ENCODE peak calls at places on chromosomes 7 and 10, in seven cellular contexts. S, E, T, X, V, Q and L are unnamed samples.

GRCh38 chr10:1607466-1607865 is 129.9 kb downstream of the ADARB2 start:
- DNase-seq in S (no peak), E (no peak), T (no peak), X (no peak), V (no peak), Q (no peak), L (no peak)

GRCh38 chr10:97057836-97058235 is 127.9 kb downstream of the SLIT1 start:
- DNase-seq in S (no peak), E (no peak), T (no peak), X (no peak), V (no peak), Q (no peak), L (no peak)

GRCh38 chr7:12493407-12493806 is 77.1 kb upstream of the SCIN start:
- DNase-seq in S (no peak), E (no peak), T (no peak), X (no peak), V (no peak), Q (peak; percentile 23), L (no peak)

GRCh38 chr7:22860784-22861482 is 38.3 kb upstream of the TOMM7 start:
- DNase-seq in S (no peak), E (peak; percentile 13), T (no peak), X (no peak), V (peak; percentile 42), Q (peak; percentile 63), L (no peak)

GRCh38 chr7:143240323-143241168 is 18.7 kb downstream of the TAS2R40 start:
- DNase-seq in S (no peak), E (peak; percentile 59), T (peak; percentile 58), X (no peak), V (peak; percentile 68), Q (peak; percentile 85), L (peak; percentile 13)

GRCh38 chr10:132382231-132382922 is 14.6 kb upstream of the PWWP2B start:
- DNase-seq in S (no peak), E (no peak), T (no peak), X (no peak), V (no peak), Q (no peak), L (no peak)

GRCh38 chr7:100765250-100765649 is 31.9 kb downstream of the ZAN start:
- DNase-seq in S (no peak), E (no peak), T (no peak), X (no peak), V (no peak), Q (peak; percentile 17), L (no peak)

GRCh38 chr7:47236480-47237208 is 345.3 kb downstream of the TNS3 start:
- DNase-seq in S (no peak), E (no peak), T (no peak), X (no peak), V (no peak), Q (no peak), L (no peak)

GRCh38 chr7:43077732-43078391 is 34.6 kb upstream of the HECW1 start:
- DNase-seq in S (no peak), E (peak; percentile 6), T (no peak), X (no peak), V (peak; percentile 14), Q (peak; percentile 56), L (no peak)

GRCh38 chr10:121500591-121501341 is 97.5 kb downstream of the FGFR2 start:
- DNase-seq in S (no peak), E (no peak), T (no peak), X (no peak), V (no peak), Q (no peak), L (no peak)

GRCh38 chr10:637221-637620 is 52.2 kb downstream of the DIP2C start:
- DNase-seq in S (no peak), E (no peak), T (no peak), X (no peak), V (no peak), Q (no peak), L (no peak)

GRCh38 chr7:29343379-29343778 is 148.8 kb downstream of the CHN2 start:
- DNase-seq in S (no peak), E (no peak), T (no peak), X (no peak), V (no peak), Q (no peak), L (no peak)

GRCh38 chr7:151624246-151624928 is 104.7 kb upstream of the RHEB start:
- DNase-seq in S (no peak), E (no peak), T (no peak), X (no peak), V (no peak), Q (no peak), L (no peak)

GRCh38 chr7:47266799-47267198 is 315.1 kb downstream of the TNS3 start:
- DNase-seq in S (no peak), E (peak; percentile 71), T (no peak), X (no peak), V (no peak), Q (peak; percentile 14), L (no peak)

GRCh38 chr10:120979435-120980315 is 128.5 kb downstream of the WDR11 start:
- DNase-seq in S (no peak), E (peak; percentile 16), T (peak; percentile 74), X (no peak), V (peak; percentile 84), Q (no peak), L (no peak)

GRCh38 chr10:70368774-70369482 is 13.5 kb downstream of the LRRC20 start:
- DNase-seq in S (no peak), E (peak; percentile 60), T (no peak), X (no peak), V (no peak), Q (peak; percentile 32), L (no peak)

GRCh38 chr7:3010161-3010560 is 33.5 kb downstream of the CARD11 start:
- DNase-seq in S (no peak), E (no peak), T (no peak), X (no peak), V (no peak), Q (no peak), L (no peak)

GRCh38 chr7:3009086-3009485 is 34.6 kb downstream of the CARD11 start:
- DNase-seq in S (no peak), E (no peak), T (no peak), X (no peak), V (no peak), Q (no peak), L (no peak)

GRCh38 chr7:3011211-3011852 is 32.3 kb downstream of the CARD11 start:
- DNase-seq in S (no peak), E (no peak), T (no peak), X (no peak), V (no peak), Q (no peak), L (no peak)

GRCh38 chr7:3007696-3008095 is 36.0 kb downstream of the CARD11 start:
- DNase-seq in S (no peak), E (no peak), T (no peak), X (no peak), V (no peak), Q (no peak), L (no peak)

GRCh38 chr7:3008386-3008785 is 35.3 kb downstream of the CARD11 start:
- DNase-seq in S (no peak), E (no peak), T (no peak), X (no peak), V (no peak), Q (no peak), L (no peak)
- TF ChIP-seq POLR2AphosphoS5 in S (no peak), E (no peak), T (no peak), X (no peak), V (no peak), Q (no peak), L (no peak)

GRCh38 chr10:62171791-62172190 is 96.9 kb downstream of the RTKN2 start:
- DNase-seq in S (no peak), E (no peak), T (no peak), X (no peak), V (no peak), Q (no peak), L (no peak)
- TF ChIP-seq TAF1 in S (no peak), E (no peak), T (no peak), X (no peak), V (no peak), Q (no peak), L (no peak)

DNA sequence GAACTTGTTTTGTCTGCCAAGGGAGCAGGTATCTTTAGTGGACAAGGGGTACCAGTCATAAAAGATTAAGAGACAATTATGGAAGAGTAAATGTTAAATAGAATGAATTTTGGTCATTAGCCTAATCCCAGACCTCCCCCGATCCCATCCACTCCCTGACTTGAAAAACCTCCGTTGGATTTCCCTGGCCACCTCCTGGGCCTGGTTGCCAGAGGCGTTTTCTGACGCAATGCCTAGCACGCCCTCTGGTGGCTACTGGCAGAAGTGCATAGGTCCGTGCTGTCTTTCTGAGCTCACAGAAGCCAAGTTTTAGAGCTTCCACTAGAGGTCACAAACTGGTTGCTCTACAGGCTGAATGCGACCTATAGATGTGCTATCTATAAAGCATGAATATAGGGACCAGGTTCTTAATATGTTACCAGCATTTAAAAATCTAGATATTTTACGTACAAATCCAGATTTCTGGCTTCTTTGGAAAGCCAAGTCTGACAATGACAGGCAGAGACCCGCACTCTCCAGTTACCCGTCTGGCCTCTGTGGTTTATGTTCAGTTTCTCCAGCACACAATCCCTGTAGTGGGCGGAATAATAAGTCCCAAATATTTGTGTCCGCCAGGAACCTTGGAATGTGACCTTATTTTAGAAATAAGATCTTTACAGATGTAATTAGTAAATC is 39.8 kb downstream of the SPOCK2 start:
- DNase-seq in S (peak; percentile 78), E (peak; percentile 89), T (peak; percentile 97), X (peak; percentile 81), V (peak; percentile 88), Q (peak; percentile 92), L (peak; percentile 70)
- TF ChIP-seq POLR2AphosphoS5 in S (no peak), E (no peak), T (no peak), X (no peak), V (no peak), Q (no peak), L (no peak)

GRCh38 chr7:129886818-129887186 is 66.0 kb downstream of the UBE2H start:
- DNase-seq in S (no peak), E (no peak), T (no peak), X (no peak), V (no peak), Q (no peak), L (no peak)

GRCh38 chr7:129886184-129886817 is 66.5 kb downstream of the UBE2H start:
- DNase-seq in S (no peak), E (no peak), T (no peak), X (no peak), V (no peak), Q (no peak), L (no peak)

GRCh38 chr7:129887865-129888264 is 64.9 kb downstream of the UBE2H start:
- DNase-seq in S (no peak), E (no peak), T (no peak), X (no peak), V (no peak), Q (no peak), L (no peak)

GRCh38 chr7:129890090-129890489 is 62.7 kb downstream of the UBE2H start:
- DNase-seq in S (no peak), E (no peak), T (no peak), X (no peak), V (no peak), Q (no peak), L (no peak)

GRCh38 chr7:129889133-129889854 is 63.5 kb downstream of the UBE2H start:
- DNase-seq in S (no peak), E (peak; percentile 43), T (no peak), X (no peak), V (no peak), Q (no peak), L (no peak)
- TF ChIP-seq TAF1 in S (no peak), E (no peak), T (no peak), X (no peak), V (no peak), Q (no peak), L (no peak)